ENCODE peak calls at places on chromosomes 7 and 10, in four cellular contexts. Z is natural killer cell, U is brain microvascular endothelial cell, H is left ventricle myocardium inferior. O is an unnamed sample.

GRCh38 chr7:112272921-112273561 is 66.5 kb downstream of the ZNF277 start:
- DNase-seq in Z (no peak), U (no peak), H (no peak), O (no peak)

GRCh38 chr10:15640536-15641085 is 79.1 kb downstream of the ITGA8 start:
- DNase-seq in Z (no peak), U (no peak), H (no peak), O (no peak)

GRCh38 chr7:83941300-83941699 is 253.3 kb downstream of the SEMA3A start:
- DNase-seq in Z (no peak), U (no peak), H (no peak), O (no peak)

GRCh38 chr10:128095753-128096469 is 30.3 kb downstream of the MKI67 start:
- DNase-seq in Z (peak; percentile 61), U (no peak), H (no peak), O (no peak)

GRCh38 chr7:40700653-40701475 is 566.1 kb downstream of the SUGCT start:
- DNase-seq in Z (no peak), U (no peak), H (no peak), O (no peak)

GRCh38 chr7:108114117-108114841 is 15.9 kb downstream of the LAMB4 start:
- DNase-seq in Z (no peak), U (no peak), H (no peak), O (no peak)

GRCh38 chr7:91310829-91311460 is 46.7 kb downstream of the FZD1 start:
- DNase-seq in Z (no peak), U (peak; percentile 34), H (peak; percentile 14), O (no peak)

GRCh38 chr10:21449288-21449966 is 76.1 kb downstream of the SKIDA1 start:
- DNase-seq in Z (no peak), U (no peak), H (no peak), O (no peak)

GRCh38 chr7:91710896-91711295 is 169.6 kb downstream of the MTERF1 start:
- DNase-seq in Z (no peak), U (no peak), H (no peak), O (no peak)

GRCh38 chr10:92103376-92104084 is 180.0 kb downstream of the BTAF1 start:
- DNase-seq in Z (no peak), U (no peak), H (no peak), O (no peak)

GRCh38 chr10:44380829-44381600 is 3.9 kb downstream of the CXCL12 start:
- DNase-seq in Z (no peak), U (no peak), H (no peak), O (no peak)

GRCh38 chr7:77184990-77185389 is 14.6 kb downstream of the FGL2 start:
- DNase-seq in Z (no peak), U (no peak), H (no peak), O (no peak)

GRCh38 chr10:63268139-63268797 is 135.1 kb downstream of the NRBF2 start:
- DNase-seq in Z (no peak), U (no peak), H (no peak), O (no peak)

GRCh38 chr7:50069613-50070012 is 23.4 kb downstream of the ZPBP start:
- DNase-seq in Z (no peak), U (no peak), H (no peak), O (peak; percentile 15)

GRCh38 chr10:2392145-2392812 is 655.0 kb upstream of the ADARB2 start:
- DNase-seq in Z (no peak), U (no peak), H (no peak), O (no peak)

GRCh38 chr10:126062132-126063032 is 166.0 kb downstream of the FANK1 start:
- DNase-seq in Z (no peak), U (peak; percentile 99), H (peak; percentile 88), O (no peak)

GRCh38 chr10:109961181-109962001 is 38.1 kb upstream of the XPNPEP1 start:
- DNase-seq in Z (no peak), U (peak; percentile 57), H (no peak), O (no peak)

GRCh38 chr10:4661572-4662255 is 164.3 kb upstream of the AKR1E2 start:
- DNase-seq in Z (no peak), U (no peak), H (peak; percentile 87), O (no peak)

GRCh38 chr10:133324198-133324792 is 12.4 kb downstream of the CALY start:
- DNase-seq in Z (no peak), U (peak; percentile 65), H (peak; percentile 52), O (no peak)

GRCh38 chr10:12208460-12208859 is 12.5 kb downstream of the CDC123 start:
- DNase-seq in Z (no peak), U (no peak), H (no peak), O (no peak)

GRCh38 chr10:104045151-104046089 is 40.3 kb downstream of the COL17A1 start:
- DNase-seq in Z (no peak), U (peak; percentile 82), H (no peak), O (no peak)
- TF ChIP-seq CTCF in Z (no peak), U (peak; percentile 92), H (peak; percentile 71), O (no peak)

DNA sequence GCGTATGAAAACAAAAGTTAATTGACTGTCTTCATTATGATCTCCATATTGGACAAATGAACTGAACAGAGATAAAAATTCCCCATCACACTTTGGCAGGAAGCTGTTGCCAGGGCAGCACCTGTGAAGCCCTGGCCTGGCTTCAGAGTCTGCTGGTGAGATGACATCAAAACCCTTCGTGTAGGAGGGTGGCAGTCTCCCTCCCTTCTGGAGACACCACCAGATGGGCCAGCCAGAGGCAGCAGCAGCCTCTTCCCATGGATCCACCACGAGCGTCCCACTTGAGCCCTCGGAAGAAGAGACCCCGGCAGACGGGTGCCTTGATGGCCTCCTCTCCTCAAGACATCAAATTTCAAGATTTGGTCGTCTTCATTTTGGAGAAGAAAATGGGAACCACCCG is at the start of gene DNTT:
- DNase-seq in Z (no peak), U (no peak), H (no peak), O (no peak)
- TF ChIP-seq CTCF in Z (no peak), U (no peak), H (no peak), O (no peak)

GRCh38 chr10:112872728-112873127 is 77.3 kb upstream of the TCF7L2 start:
- DNase-seq in Z (no peak), U (no peak), H (no peak), O (no peak)
- TF ChIP-seq CTCF in Z (no peak), U (peak; percentile 60), H (no peak), O (no peak)

DNA sequence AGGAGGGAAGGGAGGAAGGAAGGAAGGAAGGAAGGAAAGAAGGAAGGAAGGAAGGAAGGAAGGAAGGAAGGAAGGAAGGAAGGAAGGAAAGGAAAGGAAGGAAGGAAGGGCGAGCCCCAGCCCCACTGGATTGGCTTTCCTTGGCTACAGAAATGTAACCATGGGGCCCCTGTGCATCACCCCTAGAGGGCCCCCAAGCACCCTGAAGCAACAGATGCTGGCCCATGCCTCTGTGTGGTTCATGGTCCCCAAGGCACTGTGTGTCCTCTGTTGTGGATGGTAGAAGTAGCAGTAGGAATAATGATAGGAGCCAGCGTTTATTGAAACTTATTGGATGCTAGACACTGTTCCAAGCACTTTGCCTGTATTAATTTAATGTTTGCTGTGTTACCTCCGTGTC is 116.6 kb upstream of the MACROH2A2 start:
- DNase-seq in Z (no peak), U (no peak), H (no peak), O (no peak)
- TF ChIP-seq CTCF in Z (no peak), U (peak; percentile 60), H (no peak), O (no peak)

GRCh38 chr10:29858352-29859267 is 200.8 kb downstream of the JCAD start:
- DNase-seq in Z (no peak), U (peak; percentile 52), H (peak; percentile 65), O (no peak)
- TF ChIP-seq CTCF in Z (no peak), U (peak; percentile 85), H (peak; percentile 77), O (no peak)

GRCh38 chr10:99412100-99412499 is 18.3 kb downstream of the GOT1 start:
- DNase-seq in Z (no peak), U (no peak), H (no peak), O (no peak)
- TF ChIP-seq CTCF in Z (no peak), U (no peak), H (no peak), O (no peak)

DNA sequence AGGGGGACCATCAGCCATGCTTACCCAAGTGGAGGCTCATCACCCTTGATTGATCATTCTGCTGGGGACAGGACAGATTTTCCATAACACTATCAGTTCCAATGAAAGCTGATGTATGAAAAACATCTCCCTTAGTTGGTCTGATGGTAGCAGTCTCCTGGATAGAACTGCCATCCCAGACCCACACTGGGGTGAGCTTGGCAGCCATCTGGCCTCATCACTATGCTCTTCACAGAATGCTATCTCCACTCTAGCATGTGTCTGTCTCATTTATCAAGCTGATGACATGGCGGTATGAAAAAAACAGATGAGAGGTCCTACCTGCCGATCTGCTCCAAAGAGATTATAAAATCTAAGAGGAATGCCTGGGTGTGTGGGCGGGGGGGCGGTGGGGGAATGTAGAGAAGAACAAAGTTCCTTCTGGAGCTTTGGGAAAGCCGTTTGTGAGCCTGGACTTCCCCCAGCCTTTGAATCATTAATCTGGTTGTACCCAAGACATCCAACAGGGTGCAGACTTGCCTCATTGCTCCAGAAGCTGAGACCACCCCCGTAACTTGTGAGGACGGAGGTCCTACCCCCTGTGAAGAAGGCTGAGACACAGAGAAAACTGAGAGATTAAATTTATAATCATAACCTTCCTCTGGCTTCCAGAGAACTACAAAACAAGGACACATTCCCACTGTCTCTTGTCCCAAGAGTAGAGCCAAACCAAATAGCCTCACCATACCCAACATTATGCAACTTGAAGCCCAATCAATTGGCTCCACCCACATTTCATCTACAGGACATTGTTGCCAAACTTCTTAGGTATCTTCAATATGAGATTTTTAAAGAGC is 340.9 kb downstream of the KCNMA1 start:
- DNase-seq in Z (no peak), U (no peak), H (no peak), O (no peak)
- TF ChIP-seq CTCF in Z (no peak), U (peak; percentile 7), H (no peak), O (no peak)

GRCh38 chr7:128858380-128859231 is 4.0 kb upstream of the ATP6V1F start:
- DNase-seq in Z (no peak), U (no peak), H (peak; percentile 62), O (no peak)

GRCh38 chr7:128859232-128860157 is 3.2 kb upstream of the ATP6V1F start:
- DNase-seq in Z (no peak), U (no peak), H (peak; percentile 60), O (no peak)

GRCh38 chr7:128861957-128862570 is 592 bp upstream of the ATP6V1F start:
- DNase-seq in Z (no peak), U (no peak), H (no peak), O (no peak)

GRCh38 chr7:128862571-128863432 is at the start of gene ATP6V1F:
- DNase-seq in Z (peak; percentile 99), U (peak; percentile 96), H (peak; percentile 98), O (peak; percentile 99)

DNA sequence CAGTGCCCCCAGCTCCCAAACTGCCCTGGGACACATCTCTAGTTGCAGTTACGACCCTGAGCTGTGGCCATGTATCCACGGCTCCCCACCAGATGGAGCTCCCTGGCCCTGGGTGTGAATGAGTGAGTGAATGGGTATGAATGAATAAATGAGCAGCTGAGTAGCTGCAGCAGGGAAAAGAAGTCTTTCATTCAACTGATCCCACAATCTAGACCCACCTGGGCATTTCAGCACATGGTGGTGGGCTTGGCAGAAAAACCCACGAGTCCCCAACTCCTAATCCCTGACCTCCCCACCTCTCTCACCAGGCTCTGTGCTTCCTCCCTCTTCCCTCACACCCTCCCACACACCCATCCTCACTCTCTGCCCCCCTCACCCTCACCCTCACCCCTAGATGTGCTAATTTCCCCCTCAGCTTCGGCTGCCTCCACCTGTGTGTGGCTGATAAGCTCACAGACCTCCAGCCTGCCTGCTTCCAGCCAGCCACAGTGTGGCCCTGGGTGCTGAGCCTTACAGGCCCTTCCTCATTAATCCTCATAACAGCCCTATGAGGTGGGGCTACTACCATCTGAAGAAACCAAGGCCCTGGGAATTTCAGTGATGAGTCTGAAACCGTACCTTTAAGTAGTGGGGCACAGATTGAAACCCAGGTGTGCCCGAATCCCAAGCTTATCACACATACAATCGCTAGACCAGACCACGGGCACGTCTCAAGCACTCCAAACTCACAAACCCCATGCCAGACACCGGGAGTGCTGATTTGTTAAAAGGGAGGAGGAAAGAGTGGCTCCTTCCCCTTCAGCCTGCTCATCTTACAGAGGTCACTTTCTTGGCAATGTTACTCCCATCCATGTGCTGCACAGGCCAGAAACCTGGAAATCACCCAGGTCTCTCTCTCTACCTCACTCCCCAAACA is 2.2 kb upstream of the ATP6V1F start:
- DNase-seq in Z (no peak), U (no peak), H (no peak), O (no peak)
- TF ChIP-seq CTCF in Z (no peak), U (peak; percentile 44), H (peak; percentile 41), O (no peak)

O was measured in activated B cell treated with CpG ODN at 0.5 μM for 24 hours.